ENCODE peak calls at places on chromosomes 3 and 15, in nine cellular contexts. T, W, K, I, E, Z, L, Q and S are unnamed samples.

GRCh38 chr3:141306922-141307321 is 61.4 kb upstream of the ZBTB38 start:
- DNase-seq in T (no peak), L (no peak), W (no peak), I (no peak), K (no peak), Q (peak; percentile 25), E (no peak), Z (peak; percentile 63), S (no peak)

GRCh38 chr3:52014613-52015012 is 18.9 kb upstream of the RPL29 start:
- DNase-seq in K (no peak), E (no peak), Z (no peak), L (no peak), T (peak; percentile 81), I (no peak), Q (no peak), W (no peak), S (no peak)

GRCh38 chr3:138042043-138042442 is 32.1 kb downstream of the CLDN18 start:
- DNase-seq in I (no peak), W (peak; percentile 72), K (peak; percentile 76), E (peak; percentile 76), L (no peak), Z (peak; percentile 66), T (no peak), Q (no peak), S (no peak)

GRCh38 chr15:90105521-90105920 is 3.3 kb upstream of the IDH2 start:
- DNase-seq in Z (no peak), E (no peak), I (no peak), Q (no peak), W (no peak), T (no peak), K (no peak), L (no peak), S (no peak)

GRCh38 chr3:177932346-177932745 is 603.9 kb upstream of the KCNMB2 start:
- DNase-seq in I (no peak), L (no peak), Q (no peak), E (no peak), Z (no peak), T (no peak), W (no peak), K (peak; percentile 34), S (no peak)

GRCh38 chr15:34951993-34952392 is 17.5 kb downstream of the AQR start:
- DNase-seq in Q (no peak), L (peak; percentile 50), E (peak; percentile 36), T (no peak), Z (no peak), K (peak; percentile 91), W (peak; percentile 45), I (no peak), S (no peak)

GRCh38 chr15:41993447-41994170 is 21.3 kb upstream of the EHD4 start:
- DNase-seq in I (no peak), Q (no peak), Z (no peak), W (no peak), T (no peak), K (no peak), L (no peak), E (no peak), S (no peak)

GRCh38 chr3:46946856-46947544 is 29.5 kb downstream of the CCDC12 start:
- DNase-seq in T (no peak), W (peak; percentile 58), Q (peak; percentile 52), E (peak; percentile 51), K (no peak), L (no peak), I (no peak), Z (peak; percentile 48), S (no peak)

GRCh38 chr3:109224333-109224732 is 87.8 kb downstream of the C3orf85 start:
- DNase-seq in L (no peak), I (peak; percentile 46), Z (peak; percentile 4), K (no peak), Q (no peak), T (peak; percentile 66), W (no peak), E (no peak), S (no peak)

GRCh38 chr3:142784228-142784627 is 60.4 kb downstream of the TRPC1 start:
- DNase-seq in L (no peak), I (no peak), E (no peak), K (no peak), T (no peak), Z (no peak), Q (no peak), W (no peak), S (no peak)

GRCh38 chr3:142777927-142778326 is 54.1 kb downstream of the TRPC1 start:
- DNase-seq in K (no peak), Q (no peak), W (peak; percentile 11), E (no peak), Z (no peak), L (no peak), I (no peak), T (peak; percentile 29), S (no peak)

GRCh38 chr3:142778541-142778940 is 54.7 kb downstream of the TRPC1 start:
- DNase-seq in E (no peak), T (no peak), W (no peak), I (peak; percentile 4), L (no peak), K (no peak), Z (no peak), Q (no peak), S (no peak)

GRCh38 chr3:142782616-142783015 is 58.8 kb downstream of the TRPC1 start:
- DNase-seq in E (no peak), K (no peak), W (no peak), T (no peak), Z (no peak), L (no peak), Q (no peak), I (no peak), S (no peak)

DNA sequence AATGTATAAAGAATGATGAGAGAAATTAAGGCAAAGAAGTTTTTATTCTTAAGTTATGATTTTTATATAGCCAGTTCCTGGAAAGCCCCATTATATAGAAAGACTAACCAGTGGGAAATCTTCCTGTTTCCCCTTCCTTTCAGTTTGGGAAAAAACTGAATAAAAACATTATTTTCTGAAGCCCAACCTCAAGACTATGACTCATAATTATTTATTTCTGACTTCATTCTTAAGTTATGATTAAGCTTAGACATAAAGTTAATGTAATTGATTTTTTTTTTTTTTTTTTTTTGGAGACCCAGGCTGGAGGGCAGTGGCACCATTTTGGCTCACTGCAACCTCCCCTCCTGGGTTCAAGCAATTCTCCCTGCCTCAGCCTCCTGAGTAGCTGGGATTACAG is 55.8 kb downstream of the TRPC1 start:
- DNase-seq in Q (no peak), K (no peak), T (no peak), L (no peak), I (no peak), W (peak; percentile 17), E (peak; percentile 14), Z (no peak), S (no peak)
- H3K4me3 ChIP-seq in Q (no peak overlapping the region), K (no peak overlapping the region), T (no peak overlapping the region), L (no peak overlapping the region), I (no peak overlapping the region), W (no peak overlapping the region), E (no peak overlapping the region), Z (no peak overlapping the region), S (no peak overlapping the region)

GRCh38 chr3:172517859-172518466 is 5.3 kb downstream of the TNFSF10 start:
- DNase-seq in K (peak; percentile 32), I (no peak), L (no peak), T (no peak), Q (no peak), E (no peak), W (no peak), Z (peak; percentile 39), S (no peak)
- H3K4me3 ChIP-seq in K (no peak overlapping the region), I (no peak overlapping the region), L (no peak overlapping the region), T (no peak overlapping the region), Q (no peak overlapping the region), E (no peak overlapping the region), W (no peak overlapping the region), Z (no peak overlapping the region), S (peak overlapping the region; percentile 12)

DNA sequence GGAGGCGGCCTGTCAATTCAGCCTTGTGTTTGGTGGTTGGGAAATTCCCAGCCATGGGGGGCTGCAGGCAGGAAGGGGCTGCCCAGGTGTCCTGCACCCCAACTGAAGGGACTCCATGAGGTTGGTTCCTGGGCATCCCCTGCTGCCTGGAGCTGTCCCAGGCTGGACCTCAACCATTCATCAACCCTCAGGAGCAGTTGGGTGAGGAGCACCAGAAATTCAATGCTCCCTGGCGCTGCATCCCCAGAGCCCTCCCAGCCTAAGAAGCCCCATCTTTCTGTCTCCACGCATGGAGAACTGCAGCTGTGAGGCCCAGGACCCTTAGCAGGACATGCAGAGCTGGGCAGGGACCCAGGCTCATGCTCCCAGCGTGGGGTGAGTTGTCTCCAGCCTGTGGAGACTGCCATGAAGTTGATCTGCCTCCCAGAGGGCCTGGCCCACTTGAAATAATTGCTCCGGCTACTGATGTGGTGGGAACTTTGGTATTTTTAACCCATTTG is 8.0 kb upstream of the SEMA3B start:
- DNase-seq in K (no peak), E (no peak), W (peak; percentile 16), Q (no peak), T (no peak), Z (no peak), L (no peak), I (no peak), S (no peak)
- H3K4me3 ChIP-seq in K (peak overlapping the region; percentile 60), E (peak overlapping the region; percentile 55), W (peak overlapping the region; percentile 76), Q (peak overlapping the region; percentile 72), T (no peak overlapping the region), Z (peak overlapping the region; percentile 44), L (peak overlapping the region; percentile 51), I (peak overlapping the region; percentile 85), S (no peak overlapping the region)

GRCh38 chr3:196050597-196050996 is 31.3 kb downstream of the TFRC start:
- DNase-seq in Q (no peak), Z (no peak), I (no peak), W (no peak), T (no peak), E (no peak), L (no peak), K (no peak), S (no peak)

GRCh38 chr3:196044513-196044912 is 37.4 kb downstream of the TFRC start:
- DNase-seq in T (no peak), Z (no peak), K (no peak), L (no peak), Q (no peak), I (no peak), W (no peak), E (no peak), S (no peak)

GRCh38 chr3:196049567-196050122 is 32.2 kb downstream of the TFRC start:
- DNase-seq in T (no peak), Z (no peak), W (no peak), E (no peak), Q (no peak), L (no peak), I (no peak), K (no peak), S (no peak)

GRCh38 chr3:196048922-196049566 is 32.8 kb downstream of the TFRC start:
- DNase-seq in T (no peak), I (no peak), Z (no peak), Q (no peak), L (no peak), E (no peak), W (no peak), K (no peak), S (no peak)

DNA sequence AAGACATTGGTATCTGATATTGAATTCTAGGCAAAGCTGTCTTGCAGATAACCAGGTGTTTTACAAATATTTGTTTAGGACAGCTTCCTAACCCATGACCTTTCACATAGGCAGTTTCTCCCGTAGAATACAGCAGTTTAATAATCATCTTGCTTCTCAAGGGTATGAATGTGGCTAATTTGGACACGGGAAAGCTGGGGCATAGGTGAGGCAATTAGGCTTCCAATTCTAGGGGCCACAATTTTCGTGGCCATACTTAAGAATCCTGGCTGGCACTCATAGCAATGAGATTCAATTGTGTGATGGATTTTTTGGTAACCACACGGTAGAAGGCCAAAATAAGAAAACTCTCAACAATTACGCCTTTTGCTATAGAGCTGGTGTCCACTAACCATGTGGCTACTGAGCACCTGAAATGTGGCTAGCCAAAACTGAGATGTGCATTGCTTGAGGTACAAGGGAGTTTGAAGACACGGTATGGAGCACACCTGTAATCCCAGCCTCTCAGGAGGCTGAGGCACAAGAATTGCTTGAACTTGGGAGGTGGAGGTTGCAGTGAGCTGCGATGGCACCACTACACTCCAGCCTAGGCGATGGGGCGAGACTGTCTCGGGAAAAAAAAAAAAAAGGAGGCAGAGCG is 34.4 kb downstream of the TFRC start:
- DNase-seq in E (no peak), K (no peak), Z (no peak), T (no peak), L (no peak), W (no peak), Q (no peak), I (no peak), S (no peak)
- H3K4me3 ChIP-seq in E (no peak overlapping the region), K (no peak overlapping the region), Z (no peak overlapping the region), T (no peak overlapping the region), L (no peak overlapping the region), W (no peak overlapping the region), Q (no peak overlapping the region), I (no peak overlapping the region), S (no peak overlapping the region)